ENCODE peak calls at places on chromosomes 2 and 18, in eight cellular contexts. V is tibial nerve, K is AG09309, J is OCI-LY7, X is stomach, H is endodermal cell, L is K562, E is cardiac muscle cell. I is an unnamed sample.

GRCh38 chr2:239696559-239697207 is 295.9 kb upstream of the HDAC4 start:
- DNase-seq in E (no peak), L (no peak), V (no peak), X (no peak), H (peak), K (no peak), J (no peak), I (no peak)

GRCh38 chr2:60991644-60992043 is 25.9 kb upstream of the PEX13 start:
- DNase-seq in K (no peak), H (no peak), V (no peak), X (no peak), J (no peak), L (no peak), E (no peak), I (no peak)

GRCh38 chr2:196242131-196242620 is 70.8 kb upstream of the STK17B start:
- DNase-seq in X (no peak), K (no peak), J (peak), V (no peak), H (no peak), L (no peak), E (no peak), I (no peak)

GRCh38 chr2:28606986-28607441 is 111.2 kb downstream of the PLB1 start:
- DNase-seq in V (no peak), L (no peak), H (peak), J (no peak), X (no peak), K (no peak), E (peak), I (no peak)

GRCh38 chr2:232362174-232362913 is 16.2 kb upstream of the ALPP start:
- DNase-seq in H (no peak), V (no peak), X (no peak), J (peak), K (no peak), L (no peak), E (no peak), I (no peak)

GRCh38 chr2:96315400-96316071 is 9.6 kb upstream of the ITPRIPL1 start:
- DNase-seq in E (no peak), H (no peak), J (peak), L (no peak), K (no peak), V (no peak), X (no peak), I (peak)

GRCh38 chr18:39624934-39625333 is 2059.3 kb upstream of the CELF4 start:
- DNase-seq in L (no peak), J (no peak), V (no peak), E (no peak), K (no peak), H (no peak), X (no peak), I (no peak)

GRCh38 chr18:57864615-57865121 is 61.6 kb upstream of the ATP8B1 start:
- DNase-seq in X (no peak), H (no peak), K (no peak), J (no peak), E (no peak), L (no peak), V (no peak), I (no peak)

GRCh38 chr2:15708865-15709820 is 117.5 kb downstream of the DDX1 start:
- DNase-seq in L (no peak), K (no peak), H (no peak), J (no peak), E (no peak), X (no peak), V (no peak), I (no peak)

GRCh38 chr2:151337643-151338042 is 19.7 kb upstream of the TNFAIP6 start:
- DNase-seq in V (no peak), K (peak), X (no peak), J (no peak), E (no peak), L (no peak), H (no peak), I (no peak)

GRCh38 chr2:219886615-219887014 is 259.2 kb downstream of the SLC4A3 start:
- DNase-seq in K (no peak), X (no peak), E (no peak), H (peak), L (no peak), V (no peak), J (no peak), I (no peak)

GRCh38 chr2:82344670-82345069 is 2040.1 kb upstream of the LRRTM1 start:
- DNase-seq in K (no peak), J (no peak), H (peak), V (no peak), L (no peak), E (peak), X (no peak), I (no peak)

GRCh38 chr2:120952318-120952717 is 216.7 kb downstream of the GLI2 start:
- DNase-seq in K (no peak), J (no peak), E (no peak), L (no peak), X (no peak), V (no peak), H (no peak), I (peak)

GRCh38 chr2:127807678-127808353 is 3.2 kb downstream of the WDR33 start:
- DNase-seq in K (no peak), H (no peak), L (no peak), X (no peak), E (no peak), J (no peak), V (no peak), I (no peak)

GRCh38 chr2:134737671-134738070 is 18.9 kb upstream of the TMEM163 start:
- DNase-seq in V (no peak), X (no peak), J (peak), K (no peak), E (no peak), L (no peak), H (no peak), I (no peak)

GRCh38 chr2:169069341-169069740 is at the start of gene DHRS9:
- DNase-seq in E (no peak), J (no peak), V (no peak), L (no peak), K (no peak), X (no peak), H (no peak), I (peak)

GRCh38 chr2:223626713-223627112 is 24.6 kb upstream of the SCG2 start:
- DNase-seq in X (no peak), V (no peak), J (no peak), H (no peak), K (peak), E (no peak), L (no peak), I (peak)

GRCh38 chr2:226813148-226813701 is 13.6 kb upstream of the IRS1 start:
- DNase-seq in E (no peak), X (no peak), J (peak), H (peak), K (no peak), V (no peak), L (no peak), I (no peak)

GRCh38 chr18:58080516-58080915 is 36.5 kb downstream of the NEDD4L start:
- DNase-seq in E (no peak), K (no peak), H (no peak), V (no peak), L (no peak), X (no peak), J (no peak), I (no peak)

GRCh38 chr2:168686485-168687191 is 115.8 kb upstream of the NOSTRIN start:
- DNase-seq in L (no peak), H (peak), V (no peak), J (no peak), X (no peak), E (no peak), K (no peak), I (no peak)

GRCh38 chr2:121197369-121198091 is 87.5 kb downstream of the TFCP2L1 start:
- DNase-seq in E (no peak), J (no peak), H (no peak), K (peak), L (no peak), V (peak), X (peak), I (peak)

GRCh38 chr2:3299130-3299529 is 78.5 kb downstream of the EIPR1 start:
- DNase-seq in X (no peak), K (no peak), L (no peak), J (no peak), H (no peak), E (no peak), V (no peak), I (no peak)

GRCh38 chr2:170140561-170140960 is 37.4 kb upstream of the MYO3B start:
- DNase-seq in L (no peak), J (no peak), V (no peak), K (no peak), X (no peak), H (no peak), E (no peak), I (no peak)

GRCh38 chr2:241702155-241702404 is 241 bp downstream of the ING5 start:
- DNase-seq in X (no peak), E (no peak), H (no peak), V (no peak), L (peak), K (no peak), J (peak), I (no peak)

DNA sequence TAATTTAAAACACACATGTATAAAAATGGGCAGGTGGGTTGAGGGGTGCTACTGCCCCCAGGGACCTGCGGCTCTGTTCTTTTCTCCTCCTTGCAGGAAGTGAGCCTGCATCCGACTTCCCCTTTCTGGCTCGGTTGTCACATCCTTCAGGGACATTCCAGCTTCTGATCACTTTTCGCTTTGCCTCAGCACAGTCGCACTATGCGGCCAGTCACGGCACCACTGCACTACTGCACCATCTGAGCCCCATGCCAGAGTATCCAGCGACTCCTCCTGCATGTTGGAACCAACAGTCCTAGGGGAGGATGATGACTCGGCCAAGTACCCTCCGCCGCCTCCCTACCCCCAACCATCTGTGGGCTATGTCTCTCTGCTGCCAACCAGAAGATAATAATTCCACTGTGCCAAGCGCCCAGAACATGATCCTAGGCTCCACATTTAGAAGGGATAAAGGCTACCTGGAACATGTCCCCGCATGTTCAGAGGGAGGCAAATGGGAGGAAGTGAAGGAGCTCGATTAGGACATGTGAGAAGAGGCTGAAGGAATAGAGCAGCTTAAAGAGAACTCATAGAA is 17.6 kb downstream of the CDC42EP3 start:
- DNase-seq in J (peak), E (no peak), L (no peak), K (no peak), V (no peak), H (no peak), X (no peak), I (no peak)
- H3K4me3 ChIP-seq in J (peak), E (no peak), L (no peak), K (no peak), V (no peak), H (no peak), X (no peak), I (no peak)

DNA sequence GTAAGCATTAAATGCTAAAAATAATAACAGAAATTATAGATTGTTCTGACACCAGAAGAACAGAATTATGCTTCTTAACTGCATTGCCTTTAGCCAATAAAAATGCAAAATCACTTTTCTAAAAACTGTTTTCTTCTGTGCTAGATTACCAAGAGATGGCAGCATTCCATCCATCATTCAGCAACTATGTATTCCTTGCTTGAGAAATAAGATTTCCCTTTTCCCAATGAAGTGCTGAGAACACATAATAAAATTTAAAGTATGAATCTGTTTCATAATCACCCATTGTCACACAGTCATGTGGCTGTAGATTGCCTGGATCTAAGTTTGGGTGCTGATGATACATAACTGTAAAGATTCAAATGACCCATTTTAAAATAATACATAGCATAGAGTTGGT is 504.2 kb downstream of the TDRD15 start:
- DNase-seq in X (no peak), E (no peak), K (no peak), J (no peak), H (no peak), V (no peak), L (no peak), I (no peak)
- TF ChIP-seq CTCF in X (no peak), E (no peak), K (no peak), J (no peak), H (no peak), V (no peak), L (no peak), I (no peak)

DNA sequence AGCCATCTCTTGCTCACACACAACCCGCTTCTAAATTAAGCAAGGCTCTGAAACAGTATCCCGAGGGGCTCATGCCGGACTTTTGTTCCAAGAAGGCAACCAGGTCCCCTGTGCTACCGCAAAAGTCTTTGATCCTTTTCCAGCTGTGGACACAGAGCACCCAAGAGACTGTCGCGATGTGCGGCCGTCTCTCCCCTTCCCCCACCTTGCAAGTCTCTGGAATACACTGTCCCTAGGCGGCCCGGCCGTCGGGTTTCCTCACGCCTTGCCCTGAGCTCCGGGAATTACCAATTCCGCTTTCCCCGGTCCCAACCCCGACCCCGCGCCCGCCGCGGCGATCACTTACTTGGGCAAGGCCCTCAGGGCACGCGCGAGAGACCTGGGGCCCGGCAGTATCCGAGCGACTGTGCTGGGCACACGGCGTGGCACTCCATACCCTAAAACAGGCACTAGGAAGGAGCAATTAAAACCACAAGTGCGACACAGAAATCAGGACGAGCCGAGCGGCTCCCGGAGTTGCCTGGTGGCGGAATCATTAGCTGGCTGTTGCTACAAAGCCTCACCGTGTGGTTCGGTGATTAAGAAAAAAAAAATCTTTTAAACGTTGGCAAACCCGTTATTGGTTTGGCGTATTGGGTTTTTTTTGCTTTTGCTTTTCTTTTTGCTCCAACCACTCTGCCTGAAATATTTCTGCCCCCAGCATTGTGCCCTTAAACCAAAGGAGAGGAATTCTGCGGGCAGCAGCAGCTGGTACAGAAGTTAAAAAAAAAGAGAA is 2.2 kb upstream of the DLX1 start:
- DNase-seq in L (no peak), K (no peak), H (peak), V (no peak), E (no peak), J (no peak), X (no peak), I (no peak)
- H3K4me3 ChIP-seq in L (no peak), K (peak), H (no peak), V (no peak), E (no peak), J (no peak), X (no peak), I (no peak)

DNA sequence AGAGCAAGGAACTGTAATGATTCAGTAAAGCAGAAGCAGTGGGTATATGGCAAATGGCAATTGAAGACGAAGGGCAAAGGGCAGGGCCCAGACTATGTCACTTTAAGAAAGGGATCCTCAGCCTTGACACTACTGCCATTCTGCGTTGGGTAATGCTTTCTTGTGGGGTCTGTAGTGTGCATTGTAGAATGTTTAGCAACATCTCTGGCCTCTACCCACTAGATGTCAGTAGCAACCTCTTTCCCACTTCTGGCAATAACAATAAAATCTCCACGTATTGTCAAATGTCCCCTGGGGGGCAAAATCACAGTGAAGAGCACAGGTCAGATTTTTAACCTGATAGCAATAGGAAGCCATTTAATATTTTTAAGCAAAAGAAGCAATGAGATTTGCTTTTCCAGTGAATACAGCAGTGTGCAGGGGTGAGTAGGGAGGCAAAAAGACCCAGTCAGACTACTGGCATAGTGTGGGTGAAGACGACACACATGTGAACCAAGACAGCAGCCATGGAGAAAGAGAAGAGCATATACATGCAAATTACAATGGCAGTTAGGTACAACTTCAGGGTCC is 209.5 kb downstream of the DYM start:
- DNase-seq in J (peak), V (no peak), L (no peak), H (no peak), X (no peak), K (no peak), E (peak), I (peak)
- TF ChIP-seq CTCF in J (peak), V (no peak), L (peak), H (peak), X (no peak), K (peak), E (peak), I (peak)

I was measured in astrocyte of the cerebellum.